ENCODE peak calls at places on chromosomes 11 and 22, in eight cellular contexts. H, V, J, U, W, C, T and L are unnamed samples.

GRCh38 chr11:12397953-12398352 is 20.6 kb downstream of the PARVA start:
- DNase-seq in H (no peak), V (no peak), J (peak), U (no peak), W (peak), C (no peak), T (no peak), L (peak)

GRCh38 chr11:94325681-94326080 is 21.3 kb downstream of the IZUMO1R start:
- DNase-seq in H (peak), V (peak), J (no peak), U (peak), W (peak), C (peak), T (peak), L (peak)

GRCh38 chr11:60647087-60647486 is 52.3 kb upstream of the MS4A8 start:
- DNase-seq in H (no peak), V (no peak), J (no peak), U (no peak), W (no peak), C (no peak), T (no peak), L (no peak)

GRCh38 chr22:28903719-28904118 is 20.3 kb downstream of the ZNRF3 start:
- DNase-seq in H (no peak), V (no peak), J (no peak), U (no peak), W (no peak), C (no peak), T (no peak), L (no peak)

GRCh38 chr22:41310336-41310735 is 9.0 kb downstream of the ZC3H7B start:
- DNase-seq in H (no peak), V (no peak), J (no peak), U (no peak), W (no peak), C (no peak), T (no peak), L (no peak)

GRCh38 chr11:83711035-83711630 is 425.0 kb upstream of the CCDC90B start:
- DNase-seq in H (no peak), V (no peak), J (no peak), U (no peak), W (peak), C (no peak), T (no peak), L (no peak)

GRCh38 chr11:112841719-112842118 is 119.5 kb upstream of the NCAM1 start:
- DNase-seq in H (no peak), V (no peak), J (no peak), U (no peak), W (no peak), C (no peak), T (no peak), L (no peak)

GRCh38 chr11:72328366-72329224 is 84.6 kb upstream of the PHOX2A start:
- DNase-seq in H (no peak), V (no peak), J (no peak), U (no peak), W (peak), C (no peak), T (no peak), L (peak)

GRCh38 chr22:48890693-48891554 is 936.7 kb downstream of the BRD1 start:
- DNase-seq in H (peak), V (no peak), J (no peak), U (no peak), W (no peak), C (no peak), T (no peak), L (no peak)